ENCODE peak calls at places on chromosomes 12 and 14, in five cellular contexts. U, I, V, E and X are unnamed samples.

GRCh38 chr12:89051065-89051677 is 301.1 kb downstream of the DUSP6 start:
- DNase-seq in U (peak; percentile 33), I (peak; percentile 51), V (peak; percentile 86), E (peak; percentile 26), X (peak; percentile 51)

GRCh38 chr12:12661086-12661485 is 34.9 kb downstream of the GPR19 start:
- DNase-seq in U (no peak), I (no peak), V (peak; percentile 36), E (no peak), X (no peak)

GRCh38 chr12:57654042-57654441 is 21.0 kb upstream of the B4GALNT1 start:
- DNase-seq in U (no peak), I (no peak), V (no peak), E (no peak), X (no peak)

GRCh38 chr12:69544087-69544486 is 41.2 kb upstream of the CCT2 start:
- DNase-seq in U (no peak), I (no peak), V (no peak), E (no peak), X (no peak)

GRCh38 chr14:82642425-82642824 is 1108.8 kb upstream of the SEL1L start:
- DNase-seq in U (no peak), I (peak; percentile 23), V (peak; percentile 3), E (peak; percentile 68), X (peak; percentile 5)

GRCh38 chr14:55031190-55031589 is 4.2 kb downstream of the SOCS4 start:
- DNase-seq in U (no peak), I (no peak), V (no peak), E (no peak), X (no peak)

GRCh38 chr12:94379479-94380113 is 80.1 kb downstream of the CEP83 start:
- DNase-seq in U (no peak), I (no peak), V (no peak), E (no peak), X (no peak)

GRCh38 chr12:82057770-82058169 is 298.6 kb upstream of the PPFIA2 start:
- DNase-seq in U (no peak), I (no peak), V (peak; percentile 36), E (no peak), X (no peak)

GRCh38 chr12:62305778-62306177 is 45.6 kb downstream of the USP15 start:
- DNase-seq in U (no peak), I (no peak), V (no peak), E (no peak), X (no peak)

GRCh38 chr12:27334052-27334720 is 1.6 kb downstream of the BMAL2 start:
- DNase-seq in U (no peak), I (no peak), V (peak; percentile 32), E (no peak), X (no peak)

GRCh38 chr14:47921133-47921532 is 245.7 kb upstream of the MDGA2 start:
- DNase-seq in U (no peak), I (no peak), V (no peak), E (no peak), X (no peak)

GRCh38 chr14:73457050-73457934 is 1.1 kb downstream of the NUMB start:
- DNase-seq in U (peak; percentile 54), I (peak; percentile 54), V (peak; percentile 63), E (no peak), X (peak; percentile 47)

GRCh38 chr12:12806784-12807516 is 6.2 kb upstream of the DDX47 start:
- DNase-seq in U (no peak), I (peak; percentile 41), V (no peak), E (no peak), X (no peak)

GRCh38 chr12:96395236-96395635 is 5.0 kb downstream of the CDK17 start:
- DNase-seq in U (no peak), I (no peak), V (no peak), E (no peak), X (no peak)

GRCh38 chr12:76277480-76277879 is 70.7 kb downstream of the BBS10 start:
- DNase-seq in U (no peak), I (no peak), V (peak; percentile 57), E (no peak), X (no peak)

GRCh38 chr14:103832046-103832445 is 15.3 kb downstream of the PPP1R13B start:
- DNase-seq in U (no peak), I (no peak), V (no peak), E (no peak), X (no peak)

GRCh38 chr14:94119071-94119470 is 8.5 kb downstream of the IFI27 start:
- DNase-seq in U (no peak), I (no peak), V (no peak), E (no peak), X (no peak)

GRCh38 chr14:66539034-66539433 is 31.1 kb downstream of the GPHN start:
- DNase-seq in U (no peak), I (no peak), V (no peak), E (no peak), X (no peak)

GRCh38 chr12:42961395-42961794 is 371.8 kb upstream of the PRICKLE1 start:
- DNase-seq in U (peak; percentile 51), I (no peak), V (peak; percentile 97), E (no peak), X (peak; percentile 44)

GRCh38 chr14:68675233-68675577 is 117.7 kb downstream of the ZFP36L1 start:
- DNase-seq in U (no peak), I (no peak), V (peak; percentile 93), E (no peak), X (no peak)

GRCh38 chr12:42698213-42698612 is 108.7 kb upstream of the PRICKLE1 start:
- DNase-seq in U (no peak), I (no peak), V (no peak), E (no peak), X (no peak)

GRCh38 chr12:129049917-129050316 is 196.6 kb downstream of the GLT1D1 start:
- DNase-seq in U (no peak), I (peak; percentile 51), V (peak; percentile 10), E (no peak), X (no peak)

GRCh38 chr12:88325076-88325827 is 183.1 kb downstream of the TMTC3 start:
- DNase-seq in U (no peak), I (no peak), V (peak; percentile 92), E (no peak), X (peak; percentile 65)

GRCh38 chr12:71250186-71250585 is 92.4 kb upstream of the TSPAN8 start:
- DNase-seq in U (no peak), I (no peak), V (peak; percentile 17), E (no peak), X (no peak)

GRCh38 chr12:119802472-119802871 is 74.6 kb downstream of the CIT start:
- DNase-seq in U (no peak), I (no peak), V (no peak), E (peak; percentile 36), X (no peak)

GRCh38 chr12:77746108-77746507 is 84.6 kb upstream of the NAV3 start:
- DNase-seq in U (no peak), I (no peak), V (no peak), E (no peak), X (no peak)

GRCh38 chr12:45553204-45553603 is 176.3 kb upstream of the ARID2 start:
- DNase-seq in U (no peak), I (no peak), V (peak; percentile 25), E (no peak), X (no peak)

GRCh38 chr12:92765871-92766270 is 63.1 kb downstream of the PLEKHG7 start:
- DNase-seq in U (no peak), I (no peak), V (no peak), E (no peak), X (no peak)

GRCh38 chr14:25953532-25954144 is 644.2 kb downstream of the NOVA1 start:
- DNase-seq in U (no peak), I (no peak), V (peak; percentile 40), E (peak; percentile 27), X (no peak)

DNA sequence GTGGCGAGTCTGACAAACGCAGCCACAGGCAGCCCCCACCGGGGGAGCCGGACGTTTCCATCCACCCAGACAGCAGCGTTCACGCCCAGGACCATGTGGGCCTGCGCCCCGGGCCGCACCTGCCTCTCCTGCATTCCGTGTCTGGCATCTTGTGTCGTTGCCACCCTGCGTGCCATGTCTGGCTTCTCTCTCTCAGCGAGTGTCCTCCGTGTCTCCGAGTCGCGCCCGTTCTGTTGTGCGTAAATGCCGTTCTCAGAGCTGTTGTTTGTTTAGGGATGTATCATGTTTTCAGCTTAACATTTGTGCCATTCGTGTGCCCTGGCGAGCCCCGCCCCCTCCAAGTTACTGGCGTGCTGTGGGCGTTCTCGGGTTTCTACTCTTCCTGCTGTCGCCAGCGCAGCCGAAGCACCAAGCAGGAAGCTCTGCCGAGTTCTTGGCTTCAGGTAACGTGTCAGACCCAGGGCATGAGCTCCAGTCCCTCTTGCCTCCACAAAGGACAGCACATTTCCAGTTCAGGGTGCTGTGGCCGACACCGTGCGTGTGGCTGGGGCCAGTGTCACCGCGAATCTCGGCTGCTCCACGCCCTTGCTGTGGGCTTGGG is 34.6 kb downstream of the NOC4L start:
- DNase-seq in U (no peak), I (no peak), V (peak; percentile 81), E (no peak), X (no peak)
- H3K4me3 ChIP-seq in U (no peak overlapping the region), I (no peak overlapping the region), V (peak overlapping the region; percentile 65), E (no peak overlapping the region), X (peak overlapping the region; percentile 22)

GRCh38 chr12:6602526-6602925 is 4.7 kb downstream of the CHD4 start:
- DNase-seq in U (no peak), I (no peak), V (no peak), E (no peak), X (no peak)
- H3K4me3 ChIP-seq in U (no peak overlapping the region), I (no peak overlapping the region), V (no peak overlapping the region), E (no peak overlapping the region), X (no peak overlapping the region)

GRCh38 chr12:103799504-103800251 is 41.4 kb downstream of the NT5DC3 start:
- DNase-seq in U (no peak), I (no peak), V (peak; percentile 69), E (no peak), X (peak; percentile 28)
- H3K4me3 ChIP-seq in U (no peak overlapping the region), I (no peak overlapping the region), V (no peak overlapping the region), E (no peak overlapping the region), X (no peak overlapping the region)

GRCh38 chr12:121676190-121676589 is 6.7 kb upstream of the MORN3 start:
- DNase-seq in U (no peak), I (no peak), V (no peak), E (no peak), X (no peak)

GRCh38 chr12:121668750-121669524 is 517 bp downstream of the MORN3 start:
- DNase-seq in U (no peak), I (peak; percentile 57), V (peak; percentile 61), E (peak; percentile 64), X (peak; percentile 57)

GRCh38 chr12:121678305-121678704 is 8.9 kb upstream of the MORN3 start:
- DNase-seq in U (no peak), I (no peak), V (no peak), E (no peak), X (no peak)

GRCh38 chr12:121669525-121669908 is at the start of gene MORN3:
- DNase-seq in U (no peak), I (no peak), V (peak; percentile 29), E (no peak), X (no peak)

DNA sequence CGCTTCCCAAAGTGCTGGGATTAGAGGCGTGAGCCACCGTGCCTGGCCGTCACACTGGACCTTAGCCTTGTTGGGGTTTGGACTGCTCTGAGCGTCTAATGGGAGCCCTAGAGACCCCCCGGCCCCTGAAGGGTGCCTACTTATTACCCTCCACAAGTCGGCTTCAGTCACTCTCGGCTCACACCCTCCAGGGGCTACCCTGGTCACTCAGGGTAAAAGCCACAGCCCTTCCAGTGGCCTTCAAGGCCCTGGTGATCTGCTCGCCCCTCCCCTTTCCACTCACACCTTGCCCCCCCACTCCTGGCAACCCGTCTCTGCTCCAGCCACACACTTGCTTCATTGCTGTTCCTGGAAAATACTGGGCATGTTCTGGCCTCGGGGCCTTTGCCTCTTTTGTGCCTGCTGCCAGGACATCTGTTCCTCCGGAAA is 3.6 kb upstream of the MORN3 start:
- DNase-seq in U (peak; percentile 33), I (no peak), V (no peak), E (peak; percentile 28), X (no peak)
- H3K4me3 ChIP-seq in U (no peak overlapping the region), I (no peak overlapping the region), V (peak overlapping the region; percentile 68), E (no peak overlapping the region), X (peak overlapping the region; percentile 55)